ENCODE peak calls at places on chromosomes 11 and 22, in six cellular contexts. U is OCI-LY7, R is cardiac muscle cell, T is glomerular endothelial cell, X is GM04504, D is GM18507. S is an unnamed sample.
A peak's percentile ranks its signal among the peaks of the same experiment; 100 is the strongest.

GRCh38 chr11:125945797-125946520 is at the start of gene VSIG10L2:
- DNase-seq in X (no peak), R (no peak), T (no peak), U (no peak), D (no peak), S (no peak)

GRCh38 chr11:63629426-63629825 is 15.2 kb upstream of the PLAAT3 start:
- DNase-seq in R (no peak), U (no peak), T (no peak), X (no peak), D (no peak), S (no peak)

GRCh38 chr22:31230155-31230870 is 18.2 kb downstream of the LIMK2 start:
- DNase-seq in R (peak; percentile 78), X (no peak), D (no peak), U (no peak), T (no peak), S (peak; percentile 22)

GRCh38 chr11:2214527-2215229 is 43.1 kb upstream of the TH start:
- DNase-seq in T (no peak), U (no peak), D (no peak), X (no peak), R (no peak), S (no peak)

GRCh38 chr11:48384670-48385069 is 18.4 kb upstream of the OR4C5 start:
- DNase-seq in X (no peak), D (no peak), T (no peak), R (no peak), U (peak; percentile 3), S (no peak)

GRCh38 chr11:17658211-17658610 is 61.2 kb upstream of the MYOD1 start:
- DNase-seq in U (no peak), T (no peak), D (no peak), X (no peak), R (no peak), S (no peak)

GRCh38 chr11:94104734-94105133 is 23.9 kb upstream of the PANX1 start:
- DNase-seq in D (no peak), R (no peak), X (no peak), T (no peak), U (no peak), S (no peak)

GRCh38 chr22:29820941-29821789 is 16.9 kb downstream of the ASCC2 start:
- DNase-seq in D (peak; percentile 60), R (peak; percentile 100), U (no peak), T (peak; percentile 50), X (peak; percentile 46), S (peak; percentile 98)

GRCh38 chr22:44728761-44729261 is 23.6 kb upstream of the ARHGAP8 start:
- DNase-seq in D (no peak), X (no peak), R (peak; percentile 34), U (no peak), T (no peak), S (no peak)

GRCh38 chr11:1072116-1072820 is 2.4 kb upstream of the MUC2 start:
- DNase-seq in R (peak; percentile 77), T (no peak), D (no peak), U (no peak), X (no peak), S (no peak)

GRCh38 chr11:128213461-128213860 is 373.9 kb downstream of the ETS1 start:
- DNase-seq in X (no peak), R (no peak), T (no peak), D (no peak), U (no peak), S (no peak)

GRCh38 chr11:103157542-103157941 is 48.3 kb downstream of the DYNC2H1 start:
- DNase-seq in T (no peak), X (no peak), U (no peak), R (no peak), D (no peak), S (no peak)

GRCh38 chr22:45087802-45088201 is 75.9 kb upstream of the NUP50 start:
- DNase-seq in X (no peak), T (no peak), U (no peak), R (no peak), D (no peak), S (no peak)

GRCh38 chr22:45335021-45335818 is 25.5 kb downstream of the FAM118A start:
- DNase-seq in U (no peak), X (no peak), D (no peak), R (no peak), T (no peak), S (no peak)

GRCh38 chr22:39559456-39560105 is 11.0 kb upstream of the CACNA1I start:
- DNase-seq in T (no peak), X (no peak), R (peak; percentile 12), D (no peak), U (peak; percentile 22), S (no peak)

GRCh38 chr11:35912883-35913614 is 30.8 kb upstream of the LDLRAD3 start:
- DNase-seq in T (no peak), R (no peak), X (no peak), U (no peak), D (no peak), S (no peak)

GRCh38 chr11:75592699-75593098 is 30.6 kb downstream of the SERPINH1 start:
- DNase-seq in T (no peak), U (no peak), R (no peak), D (no peak), X (no peak), S (no peak)

GRCh38 chr11:102534261-102534872 is 3.8 kb upstream of the MMP7 start:
- DNase-seq in R (no peak), T (no peak), D (no peak), X (no peak), U (peak; percentile 28), S (no peak)

GRCh38 chr11:65448418-65449196 is 26.0 kb downstream of the NEAT1 start:
- DNase-seq in D (no peak), X (peak; percentile 60), R (peak; percentile 85), U (no peak), T (no peak), S (no peak)

GRCh38 chr22:47014636-47014930 is 252.1 kb downstream of the TBC1D22A start:
- DNase-seq in D (no peak), R (no peak), T (no peak), U (no peak), X (no peak), S (no peak)

GRCh38 chr11:77203901-77204755 is 76.1 kb downstream of the MYO7A start:
- DNase-seq in T (no peak), U (no peak), R (no peak), X (no peak), D (no peak), S (no peak)

GRCh38 chr11:94544582-94544831 is 786 bp downstream of the FUT4 start:
- DNase-seq in T (no peak), D (no peak), R (no peak), U (no peak), X (no peak), S (no peak)

GRCh38 chr11:58845342-58845741 is 838 bp upstream of the GLYATL2 start:
- DNase-seq in U (no peak), T (no peak), D (no peak), R (no peak), X (no peak), S (no peak)

GRCh38 chr11:85170184-85170583 is 457.0 kb downstream of the DLG2 start:
- DNase-seq in U (no peak), T (no peak), D (no peak), R (no peak), X (no peak), S (no peak)